ENCODE peak calls at places on chromosomes 13 and 19, in five cellular contexts. One of them, this sample, is unnamed.

GRCh38 chr13:43675577-43675976 is 111.2 kb downstream of the ENOX1 start:
- DNase-seq in IMR-90: no peak
- DNase-seq in CD8-positive, alpha-beta T cell: no peak
- DNase-seq in tibial nerve: no peak
- DNase-seq in adipocyte: no peak
- DNase-seq in this sample: no peak

GRCh38 chr13:30088312-30088855 is 219.0 kb downstream of the KATNAL1 start:
- DNase-seq in IMR-90: peak; percentile 7
- DNase-seq in CD8-positive, alpha-beta T cell: no peak
- DNase-seq in tibial nerve: no peak
- DNase-seq in adipocyte: no peak
- DNase-seq in this sample: no peak

GRCh38 chr13:60590775-60591174 is 193.8 kb downstream of the TDRD3 start:
- DNase-seq in IMR-90: no peak
- DNase-seq in CD8-positive, alpha-beta T cell: no peak
- DNase-seq in tibial nerve: no peak
- DNase-seq in adipocyte: no peak
- DNase-seq in this sample: no peak

GRCh38 chr13:35855531-35856019 is 275.6 kb downstream of the DCLK1 start:
- DNase-seq in IMR-90: no peak
- DNase-seq in CD8-positive, alpha-beta T cell: no peak
- DNase-seq in tibial nerve: no peak
- DNase-seq in adipocyte: peak; percentile 33
- DNase-seq in this sample: peak; percentile 9

GRCh38 chr19:13864513-13865242 is 12.3 kb upstream of the NANOS3 start:
- DNase-seq in IMR-90: no peak
- DNase-seq in CD8-positive, alpha-beta T cell: no peak
- DNase-seq in tibial nerve: no peak
- DNase-seq in adipocyte: no peak
- DNase-seq in this sample: no peak

GRCh38 chr13:20528451-20528850 is 2.8 kb upstream of the CRYL1 start:
- DNase-seq in IMR-90: no peak
- DNase-seq in CD8-positive, alpha-beta T cell: no peak
- DNase-seq in tibial nerve: no peak
- DNase-seq in adipocyte: no peak
- DNase-seq in this sample: no peak

GRCh38 chr13:105276571-105276970 is 1258.9 kb downstream of the EFNB2 start:
- DNase-seq in IMR-90: no peak
- DNase-seq in CD8-positive, alpha-beta T cell: no peak
- DNase-seq in tibial nerve: no peak
- DNase-seq in adipocyte: no peak
- DNase-seq in this sample: no peak

GRCh38 chr19:48645652-48646191 is at the start of gene CA11:
- DNase-seq in IMR-90: no peak
- DNase-seq in CD8-positive, alpha-beta T cell: no peak
- DNase-seq in tibial nerve: peak; percentile 32
- DNase-seq in adipocyte: peak; percentile 41
- DNase-seq in this sample: no peak

GRCh38 chr19:29076963-29077362 is 136.0 kb downstream of the UQCRFS1 start:
- DNase-seq in IMR-90: no peak
- DNase-seq in CD8-positive, alpha-beta T cell: no peak
- DNase-seq in tibial nerve: no peak
- DNase-seq in adipocyte: no peak
- DNase-seq in this sample: no peak

GRCh38 chr13:30108913-30109237 is 198.5 kb downstream of the KATNAL1 start:
- DNase-seq in IMR-90: no peak
- DNase-seq in CD8-positive, alpha-beta T cell: no peak
- DNase-seq in tibial nerve: no peak
- DNase-seq in adipocyte: no peak
- DNase-seq in this sample: no peak

GRCh38 chr19:19217110-19217509 is 5.4 kb downstream of the NCAN start:
- DNase-seq in IMR-90: peak; percentile 16
- DNase-seq in CD8-positive, alpha-beta T cell: no peak
- DNase-seq in tibial nerve: no peak
- DNase-seq in adipocyte: no peak
- DNase-seq in this sample: no peak

GRCh38 chr19:533485-534058 is 2.0 kb downstream of the CDC34 start:
- DNase-seq in IMR-90: no peak
- DNase-seq in CD8-positive, alpha-beta T cell: no peak
- DNase-seq in tibial nerve: no peak
- DNase-seq in adipocyte: peak; percentile 29
- DNase-seq in this sample: no peak

GRCh38 chr13:26168276-26168814 is 53.8 kb downstream of the RNF6 start:
- DNase-seq in IMR-90: peak; percentile 48
- DNase-seq in CD8-positive, alpha-beta T cell: no peak
- DNase-seq in tibial nerve: no peak
- DNase-seq in adipocyte: peak; percentile 83
- DNase-seq in this sample: no peak

GRCh38 chr19:55340784-55341147 is 1.1 kb downstream of the KMT5C start:
- DNase-seq in IMR-90: no peak
- DNase-seq in CD8-positive, alpha-beta T cell: no peak
- DNase-seq in tibial nerve: no peak
- DNase-seq in adipocyte: peak; percentile 51
- DNase-seq in this sample: no peak

GRCh38 chr19:48506138-48506733 is 5.4 kb downstream of the LMTK3 start:
- DNase-seq in IMR-90: peak; percentile 47
- DNase-seq in CD8-positive, alpha-beta T cell: no peak
- DNase-seq in tibial nerve: no peak
- DNase-seq in adipocyte: peak; percentile 74
- DNase-seq in this sample: no peak

GRCh38 chr19:23957660-23958281 is 43.1 kb downstream of the ZNF726 start:
- DNase-seq in IMR-90: peak; percentile 82
- DNase-seq in CD8-positive, alpha-beta T cell: no peak
- DNase-seq in tibial nerve: no peak
- DNase-seq in adipocyte: peak; percentile 65
- DNase-seq in this sample: peak; percentile 46

GRCh38 chr19:39941615-39942507 is 7.4 kb upstream of the FCGBP start:
- DNase-seq in IMR-90: peak; percentile 38
- DNase-seq in CD8-positive, alpha-beta T cell: no peak
- DNase-seq in tibial nerve: peak; percentile 20
- DNase-seq in adipocyte: no peak
- DNase-seq in this sample: no peak

GRCh38 chr13:36758345-36758744 is 60.7 kb upstream of the RFXAP start:
- DNase-seq in IMR-90: no peak
- DNase-seq in CD8-positive, alpha-beta T cell: no peak
- DNase-seq in tibial nerve: no peak
- DNase-seq in adipocyte: no peak
- DNase-seq in this sample: no peak

GRCh38 chr13:34738251-34739170 is 203.6 kb upstream of the NBEA start:
- DNase-seq in IMR-90: no peak
- DNase-seq in CD8-positive, alpha-beta T cell: no peak
- DNase-seq in tibial nerve: no peak
- DNase-seq in adipocyte: peak; percentile 6
- DNase-seq in this sample: no peak

GRCh38 chr13:51201886-51202285 is 20.3 kb upstream of the FAM124A start:
- DNase-seq in IMR-90: no peak
- DNase-seq in CD8-positive, alpha-beta T cell: no peak
- DNase-seq in tibial nerve: no peak
- DNase-seq in adipocyte: no peak
- DNase-seq in this sample: no peak

GRCh38 chr19:3098141-3098514 is 4.0 kb downstream of the GNA11 start:
- DNase-seq in IMR-90: no peak
- DNase-seq in CD8-positive, alpha-beta T cell: no peak
- DNase-seq in tibial nerve: no peak
- DNase-seq in adipocyte: no peak
- DNase-seq in this sample: no peak

GRCh38 chr19:3100331-3100730 is 6.2 kb downstream of the GNA11 start:
- DNase-seq in IMR-90: no peak
- DNase-seq in CD8-positive, alpha-beta T cell: no peak
- DNase-seq in tibial nerve: no peak
- DNase-seq in adipocyte: no peak
- DNase-seq in this sample: no peak

GRCh38 chr19:3098515-3099346 is 4.6 kb downstream of the GNA11 start:
- DNase-seq in IMR-90: peak; percentile 23
- DNase-seq in CD8-positive, alpha-beta T cell: no peak
- DNase-seq in tibial nerve: no peak
- DNase-seq in adipocyte: peak; percentile 25
- DNase-seq in this sample: no peak

GRCh38 chr19:3100747-3101730 is 6.9 kb downstream of the GNA11 start:
- DNase-seq in IMR-90: no peak
- DNase-seq in CD8-positive, alpha-beta T cell: no peak
- DNase-seq in tibial nerve: no peak
- DNase-seq in adipocyte: no peak
- DNase-seq in this sample: no peak

GRCh38 chr19:3099347-3100145 is 5.4 kb downstream of the GNA11 start:
- DNase-seq in IMR-90: no peak
- DNase-seq in CD8-positive, alpha-beta T cell: no peak
- DNase-seq in tibial nerve: no peak
- DNase-seq in adipocyte: no peak
- DNase-seq in this sample: no peak
- H3K4me1 ChIP-seq in IMR-90: peaks cover 22% of the 10 kb centered on the region
- H3K4me1 ChIP-seq in CD8-positive, alpha-beta T cell: peaks cover 49% of the 10 kb centered on the region
- H3K4me1 ChIP-seq in tibial nerve: no peaks in the 10 kb centered on the region
- H3K4me1 ChIP-seq in adipocyte: peaks cover 49% of the 10 kb centered on the region
- H3K4me1 ChIP-seq in this sample: peaks cover 41% of the 10 kb centered on the region

DNA sequence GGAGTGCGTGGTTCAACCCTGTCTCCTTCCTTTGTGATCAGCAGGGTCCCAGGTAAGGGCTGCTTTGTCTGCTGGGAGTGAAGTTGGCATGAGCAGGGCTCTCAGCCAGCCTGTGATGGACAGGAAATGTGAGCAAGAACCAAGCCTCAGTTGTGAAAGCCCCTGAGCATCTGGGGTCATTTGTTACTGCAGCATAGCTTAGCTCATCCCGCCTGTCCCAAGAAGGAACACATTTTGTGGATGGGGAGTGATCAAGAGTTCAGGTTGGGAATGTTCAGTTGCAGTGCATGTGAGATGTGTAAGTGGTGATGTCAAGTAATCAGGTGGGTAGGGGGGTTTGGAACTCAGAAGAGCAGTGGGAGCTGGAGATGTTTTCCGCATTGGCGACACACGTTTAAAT is 152.4 kb downstream of the DPF1 start:
- DNase-seq in IMR-90: no peak
- DNase-seq in CD8-positive, alpha-beta T cell: no peak
- DNase-seq in tibial nerve: no peak
- DNase-seq in adipocyte: no peak
- DNase-seq in this sample: no peak
- H3K4me3 ChIP-seq in IMR-90: no peak overlapping the region
- H3K4me3 ChIP-seq in CD8-positive, alpha-beta T cell: no peak overlapping the region
- H3K4me3 ChIP-seq in tibial nerve: no peak overlapping the region
- H3K4me3 ChIP-seq in adipocyte: no peak overlapping the region
- H3K4me3 ChIP-seq in this sample: no peak overlapping the region

GRCh38 chr19:30559446-30559845 is 187.3 kb downstream of the ZNF536 start:
- DNase-seq in IMR-90: no peak
- DNase-seq in CD8-positive, alpha-beta T cell: no peak
- DNase-seq in tibial nerve: no peak
- DNase-seq in adipocyte: no peak
- DNase-seq in this sample: no peak
- H3K27me3 ChIP-seq in IMR-90: no peaks in the 10 kb centered on the region
- H3K27me3 ChIP-seq in CD8-positive, alpha-beta T cell: no peaks in the 10 kb centered on the region
- H3K27me3 ChIP-seq in tibial nerve: no peaks in the 10 kb centered on the region
- H3K27me3 ChIP-seq in adipocyte: peaks cover 16% of the 10 kb centered on the region
- H3K27me3 ChIP-seq in this sample: no peaks in the 10 kb centered on the region

GRCh38 chr19:2185734-2186070 is 22.0 kb downstream of the DOT1L start:
- DNase-seq in IMR-90: no peak
- DNase-seq in CD8-positive, alpha-beta T cell: no peak
- DNase-seq in tibial nerve: no peak
- DNase-seq in adipocyte: no peak
- DNase-seq in this sample: no peak
- H3K4me1 ChIP-seq in IMR-90: peaks cover 24% of the 10 kb centered on the region
- H3K4me1 ChIP-seq in CD8-positive, alpha-beta T cell: no peaks in the 10 kb centered on the region
- H3K4me1 ChIP-seq in tibial nerve: no peaks in the 10 kb centered on the region
- H3K4me1 ChIP-seq in adipocyte: peaks cover 24% of the 10 kb centered on the region
- H3K4me1 ChIP-seq in this sample: peaks cover 30% of the 10 kb centered on the region

DNA sequence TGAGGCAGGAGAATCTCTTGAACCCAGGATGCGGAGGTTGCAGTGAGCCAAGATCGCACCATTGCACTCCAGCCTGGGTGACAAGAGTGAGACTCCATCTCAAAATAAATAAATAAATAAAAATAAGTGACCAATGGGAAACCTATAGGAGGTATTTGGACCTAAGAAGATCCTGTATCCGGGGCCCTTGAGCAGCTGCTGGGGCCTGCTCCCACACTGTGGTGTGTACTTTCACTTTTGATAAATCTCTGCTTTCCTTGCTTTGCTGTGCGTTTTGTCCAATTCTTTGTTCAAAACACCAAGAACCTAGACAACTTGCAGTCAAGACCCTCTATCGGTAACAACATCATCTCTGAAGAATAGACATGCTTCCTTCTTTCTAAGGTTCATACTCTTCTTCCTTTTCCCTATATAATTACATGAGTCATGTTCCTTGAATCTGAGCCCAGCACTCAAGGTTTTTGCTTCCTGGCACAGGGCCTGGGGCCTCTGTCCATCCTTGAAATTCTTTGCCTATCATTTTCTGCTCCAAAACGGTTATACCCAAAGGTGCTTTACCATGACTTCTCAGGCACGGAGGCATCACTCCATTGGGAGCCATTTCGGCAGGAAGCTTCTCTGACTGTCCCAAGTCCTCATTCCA is 14.2 kb upstream of the PNMA8C start:
- DNase-seq in IMR-90: peak; percentile 78
- DNase-seq in CD8-positive, alpha-beta T cell: no peak
- DNase-seq in tibial nerve: no peak
- DNase-seq in adipocyte: peak; percentile 84
- DNase-seq in this sample: peak; percentile 64
- H3K4me3 ChIP-seq in IMR-90: no peak overlapping the region
- H3K4me3 ChIP-seq in CD8-positive, alpha-beta T cell: no peak overlapping the region
- H3K4me3 ChIP-seq in tibial nerve: no peak overlapping the region
- H3K4me3 ChIP-seq in adipocyte: peak overlapping the region; percentile 56
- H3K4me3 ChIP-seq in this sample: no peak overlapping the region

GRCh38 chr19:15841875-15842569 is 26.6 kb upstream of the OR10H1 start:
- DNase-seq in IMR-90: no peak
- DNase-seq in CD8-positive, alpha-beta T cell: no peak
- DNase-seq in tibial nerve: no peak
- DNase-seq in adipocyte: no peak
- DNase-seq in this sample: no peak

GRCh38 chr19:15840833-15841232 is 25.4 kb upstream of the OR10H1 start:
- DNase-seq in IMR-90: no peak
- DNase-seq in CD8-positive, alpha-beta T cell: no peak
- DNase-seq in tibial nerve: no peak
- DNase-seq in adipocyte: no peak
- DNase-seq in this sample: no peak

GRCh38 chr19:15846923-15847322 is 31.5 kb upstream of the OR10H1 start:
- DNase-seq in IMR-90: no peak
- DNase-seq in CD8-positive, alpha-beta T cell: no peak
- DNase-seq in tibial nerve: no peak
- DNase-seq in adipocyte: no peak
- DNase-seq in this sample: no peak

GRCh38 chr19:15843186-15843585 is 27.7 kb upstream of the OR10H1 start:
- DNase-seq in IMR-90: no peak
- DNase-seq in CD8-positive, alpha-beta T cell: no peak
- DNase-seq in tibial nerve: no peak
- DNase-seq in adipocyte: no peak
- DNase-seq in this sample: no peak
- H3K27me3 ChIP-seq in IMR-90: no peaks in the 10 kb centered on the region
- H3K27me3 ChIP-seq in CD8-positive, alpha-beta T cell: no peaks in the 10 kb centered on the region
- H3K27me3 ChIP-seq in tibial nerve: no peaks in the 10 kb centered on the region
- H3K27me3 ChIP-seq in adipocyte: peaks cover 3% of the 10 kb centered on the region
- H3K27me3 ChIP-seq in this sample: peaks cover 7% of the 10 kb centered on the region